ENCODE peak calls at places on chromosomes 6 and 20, in four cellular contexts. N is tibial nerve, T is A549, X is sigmoid colon. F is an unnamed sample.
A peak's percentile ranks its signal among the peaks of the same experiment; 100 is the strongest.

GRCh38 chr6:166004491-166005275 is 163.0 kb downstream of the TBXT start:
- DNase-seq in X (no peak), N (no peak), T (no peak), F (no peak)

GRCh38 chr6:116530436-116530835 is 15.0 kb downstream of the TRAPPC3L start:
- DNase-seq in T (no peak), X (no peak), N (no peak), F (no peak)

GRCh38 chr6:75611702-75612375 is 10.2 kb downstream of the SENP6 start:
- DNase-seq in X (no peak), T (no peak), N (no peak), F (no peak)

GRCh38 chr20:44115181-44115580 is 71.8 kb downstream of the JPH2 start:
- DNase-seq in T (no peak), N (no peak), X (no peak), F (no peak)

GRCh38 chr6:76264466-76264865 is 192.0 kb upstream of the IMPG1 start:
- DNase-seq in X (no peak), N (no peak), T (no peak), F (no peak)

GRCh38 chr6:42045538-42046460 is 4.5 kb upstream of the TAF8 start:
- DNase-seq in X (peak; percentile 98), T (no peak), N (peak; percentile 92), F (peak; percentile 92)

GRCh38 chr6:33329058-33329457 is 11.5 kb upstream of the ZBTB22 start:
- DNase-seq in X (no peak), N (no peak), T (no peak), F (no peak)

GRCh38 chr6:105072799-105073199 is 107.0 kb downstream of the POPDC3 start:
- DNase-seq in X (no peak), N (no peak), T (peak; percentile 17), F (no peak)

GRCh38 chr20:58691773-58692578 is 624 bp upstream of the NPEPL1 start:
- DNase-seq in N (peak; percentile 56), X (peak; percentile 86), T (no peak), F (peak; percentile 59)

GRCh38 chr20:44495257-44495656 is 19.6 kb downstream of the TTPAL start:
- DNase-seq in T (no peak), X (no peak), N (no peak), F (no peak)

GRCh38 chr6:35400901-35401311 is 51.2 kb upstream of the FANCE start:
- DNase-seq in X (no peak), T (no peak), N (no peak), F (no peak)

GRCh38 chr20:41334452-41335421 is 5.9 kb upstream of the LPIN3 start:
- DNase-seq in T (no peak), X (peak; percentile 62), N (no peak), F (peak; percentile 30)

GRCh38 chr6:160139420-160139851 is 17.8 kb downstream of the SLC22A1 start:
- DNase-seq in X (peak; percentile 74), N (no peak), T (peak; percentile 65), F (peak; percentile 66)

GRCh38 chr20:43988451-43988850 is 73.8 kb downstream of the TOX2 start:
- DNase-seq in T (no peak), X (no peak), N (no peak), F (no peak)

GRCh38 chr6:25405442-25405841 is 126.3 kb downstream of the CARMIL1 start:
- DNase-seq in T (no peak), X (no peak), N (no peak), F (no peak)

GRCh38 chr6:122736166-122736565 is 43.4 kb upstream of the FABP7 start:
- DNase-seq in N (no peak), X (no peak), T (no peak), F (no peak)

GRCh38 chr6:126432564-126432963 is 92.6 kb downstream of the CENPW start:
- DNase-seq in T (no peak), N (no peak), X (no peak), F (no peak)

GRCh38 chr20:40848530-40848929 is 159.5 kb upstream of the MAFB start:
- DNase-seq in X (no peak), T (no peak), N (no peak), F (no peak)

GRCh38 chr6:134466751-134467525 is 149.0 kb upstream of the SGK1 start:
- DNase-seq in N (no peak), T (peak; percentile 18), X (no peak), F (no peak)

GRCh38 chr20:18001131-18001921 is 32.5 kb downstream of the MGME1 start:
- DNase-seq in T (no peak), N (peak; percentile 72), X (peak; percentile 93), F (peak; percentile 69)

GRCh38 chr6:89357390-89357789 is 4.9 kb upstream of the UBE2J1 start:
- DNase-seq in T (no peak), X (no peak), N (no peak), F (no peak)

GRCh38 chr6:70241031-70241430 is 61.9 kb downstream of the COL9A1 start:
- DNase-seq in X (no peak), T (no peak), N (no peak), F (no peak)

GRCh38 chr6:34114695-34115395 is 31.0 kb downstream of the GRM4 start:
- DNase-seq in T (no peak), X (no peak), N (no peak), F (no peak)

GRCh38 chr6:157723376-157723775 is 99.7 kb upstream of the SNX9 start:
- DNase-seq in T (no peak), N (no peak), X (no peak), F (no peak)

GRCh38 chr6:14724546-14724945 is 521.3 kb upstream of the JARID2 start:
- DNase-seq in T (no peak), X (no peak), N (no peak), F (no peak)

GRCh38 chr6:95866732-95867131 is 149.0 kb upstream of the FUT9 start:
- DNase-seq in X (no peak), T (no peak), N (no peak), F (no peak)

GRCh38 chr6:159077123-159077522 is 32.3 kb upstream of the TAGAP start:
- DNase-seq in X (no peak), N (no peak), T (no peak), F (no peak)

GRCh38 chr20:43442310-43442880 is 15.3 kb upstream of the SRSF6 start:
- DNase-seq in N (no peak), T (peak; percentile 51), X (no peak), F (no peak)

GRCh38 chr20:7038029-7038428 is 270.5 kb downstream of the BMP2 start:
- DNase-seq in X (no peak), N (no peak), T (no peak), F (no peak)

GRCh38 chr6:157072128-157072527 is 251.2 kb downstream of the TMEM242 start:
- DNase-seq in T (no peak), N (no peak), X (no peak), F (no peak)

GRCh38 chr6:170286246-170286933 is 4.5 kb downstream of the DLL1 start:
- DNase-seq in X (peak; percentile 65), N (no peak), T (no peak), F (peak; percentile 51)

GRCh38 chr6:75539136-75539535 is 45.5 kb upstream of the FILIP1 start:
- DNase-seq in T (no peak), N (no peak), X (no peak), F (no peak)

GRCh38 chr6:108983151-108983550 is 111.5 kb downstream of the SESN1 start:
- DNase-seq in X (no peak), T (no peak), N (no peak), F (no peak)

GRCh38 chr6:32244946-32245398 is 21.1 kb upstream of the NOTCH4 start:
- DNase-seq in X (peak; percentile 91), T (peak; percentile 85), N (peak; percentile 84), F (peak; percentile 94)

GRCh38 chr20:36177716-36178115 is 23.2 kb downstream of the EPB41L1 start:
- DNase-seq in N (no peak), T (no peak), X (no peak), F (no peak)

GRCh38 chr20:36173451-36173933 is 19.0 kb downstream of the EPB41L1 start:
- DNase-seq in T (no peak), X (no peak), N (no peak), F (no peak)

GRCh38 chr20:36175475-36175995 is 21.0 kb downstream of the EPB41L1 start:
- DNase-seq in N (no peak), X (no peak), T (no peak), F (no peak)

GRCh38 chr20:36170542-36171215 is 16.1 kb downstream of the EPB41L1 start:
- DNase-seq in N (no peak), X (no peak), T (no peak), F (no peak)

DNA sequence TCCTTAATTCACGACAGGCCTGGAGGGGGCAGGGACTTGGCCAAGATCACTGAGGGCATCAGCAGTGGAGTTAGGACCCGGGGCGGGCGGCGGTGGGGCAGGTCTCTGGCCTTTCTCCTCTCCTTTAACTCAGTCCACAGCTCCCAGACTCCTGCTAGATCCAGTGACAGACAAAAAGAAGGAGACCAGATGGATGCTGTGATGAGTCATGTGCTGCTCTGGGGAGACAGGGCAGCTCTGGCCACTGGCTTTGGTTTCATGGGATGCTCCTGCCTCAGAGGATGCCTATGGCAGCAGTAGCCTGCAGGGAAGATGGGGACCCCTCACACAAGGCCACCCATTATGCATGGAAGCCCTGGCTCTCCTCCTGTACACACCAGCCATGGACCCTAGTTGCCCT is 20.5 kb downstream of the EPB41L1 start:
- DNase-seq in N (no peak), T (no peak), X (no peak), F (no peak)
- TF ChIP-seq EP300 in N (no peak), T (no peak), X (no peak), F (no peak)

DNA sequence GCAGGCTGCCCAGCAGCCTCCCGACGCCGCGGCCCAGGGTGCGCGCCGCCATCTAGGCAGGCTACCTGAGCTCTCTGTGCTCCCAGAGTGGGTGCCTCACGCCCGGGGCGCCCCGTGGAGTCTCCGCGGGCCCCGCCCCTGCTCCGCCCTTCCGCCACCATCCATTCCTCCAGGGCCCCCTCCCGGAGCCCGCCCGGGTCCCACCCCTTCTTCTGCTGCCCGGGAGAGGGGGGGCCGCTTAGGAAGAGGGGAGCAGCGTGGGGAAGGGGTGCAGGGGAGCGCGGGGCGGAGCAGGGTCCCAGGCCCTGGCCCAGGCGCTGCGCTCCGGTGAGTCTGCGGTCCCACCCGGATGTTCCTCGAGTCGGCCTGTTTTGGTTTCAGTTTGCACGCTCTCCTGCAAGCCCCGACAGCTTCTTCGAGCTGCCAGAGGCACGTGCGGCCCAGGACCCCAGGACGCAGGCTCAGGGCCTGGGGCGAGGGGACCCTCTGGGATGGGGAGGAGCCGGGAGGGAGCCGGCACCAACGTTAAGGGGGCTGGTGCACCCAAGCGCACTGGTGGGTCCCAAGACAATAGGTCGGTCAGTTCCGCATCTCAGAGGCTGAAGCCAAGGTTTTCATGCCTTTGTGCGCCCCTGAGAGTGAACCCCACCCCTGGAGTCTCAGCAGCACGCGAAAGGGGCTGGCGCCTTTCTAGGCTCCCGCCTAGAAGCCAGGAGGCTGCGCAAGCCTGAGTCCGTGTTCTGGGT is at the start of gene ACSS1:
- DNase-seq in X (peak; percentile 88), T (peak; percentile 72), N (no peak), F (peak; percentile 72)
- TF ChIP-seq POLR2A in X (no peak), T (peak; percentile 69), N (peak; percentile 54), F (no peak)

GRCh38 chr20:45814314-45814713 is 1.9 kb downstream of the UBE2C start:
- DNase-seq in T (no peak), X (no peak), N (no peak), F (no peak)
- H3K4me3 ChIP-seq in T (peak overlapping the region; percentile 87), X (no peak overlapping the region), N (no peak overlapping the region), F (no peak overlapping the region)

GRCh38 chr6:27897580-27898206 is 14.5 kb downstream of the OR2B2 start:
- DNase-seq in T (no peak), X (no peak), N (no peak), F (no peak)

GRCh38 chr6:27899543-27899942 is 12.7 kb downstream of the OR2B2 start:
- DNase-seq in N (no peak), T (no peak), X (no peak), F (no peak)

GRCh38 chr6:27908017-27908416 is 4.2 kb downstream of the OR2B2 start:
- DNase-seq in X (no peak), T (no peak), N (no peak), F (no peak)

GRCh38 chr6:27901801-27902200 is 10.4 kb downstream of the OR2B2 start:
- DNase-seq in X (no peak), T (no peak), N (no peak), F (no peak)

GRCh38 chr6:27902335-27903314 is 9.6 kb downstream of the OR2B2 start:
- DNase-seq in T (peak; percentile 35), X (peak; percentile 90), N (peak; percentile 98), F (peak; percentile 83)
- TF ChIP-seq EP300 in T (no peak), X (no peak), N (no peak), F (no peak)